ENCODE peak calls at places on chromosomes 2 and 18, in nine cellular contexts. One of them, this sample, is unnamed.

GRCh38 chr18:29154758-29155725 is 978.1 kb upstream of the CDH2 start:
- DNase-seq in HepG2: no peak
- DNase-seq in Panc1: peak; percentile 88
- DNase-seq in BJ: peak; percentile 94
- DNase-seq in neural progenitor cell: no peak
- DNase-seq in brain microvascular endothelial cell: peak; percentile 51
- DNase-seq in K562: no peak
- DNase-seq in cardiac muscle cell: no peak
- DNase-seq in H9: no peak
- DNase-seq in this sample: peak; percentile 96

GRCh38 chr2:174699993-174700766 is 64.1 kb downstream of the CHRNA1 start:
- DNase-seq in HepG2: peak; percentile 40
- DNase-seq in Panc1: no peak
- DNase-seq in BJ: no peak
- DNase-seq in neural progenitor cell: peak; percentile 49
- DNase-seq in brain microvascular endothelial cell: no peak
- DNase-seq in K562: peak; percentile 69
- DNase-seq in cardiac muscle cell: peak; percentile 57
- DNase-seq in H9: no peak
- DNase-seq in this sample: peak; percentile 48

GRCh38 chr2:98871506-98871905 is 64.5 kb downstream of the CRACDL start:
- DNase-seq in HepG2: no peak
- DNase-seq in Panc1: no peak
- DNase-seq in BJ: no peak
- DNase-seq in neural progenitor cell: no peak
- DNase-seq in brain microvascular endothelial cell: no peak
- DNase-seq in K562: no peak
- DNase-seq in cardiac muscle cell: no peak
- DNase-seq in H9: no peak
- DNase-seq in this sample: no peak

GRCh38 chr2:138536302-138536701 is 34.7 kb downstream of the SPOPL start:
- DNase-seq in HepG2: no peak
- DNase-seq in Panc1: no peak
- DNase-seq in BJ: peak; percentile 12
- DNase-seq in neural progenitor cell: peak; percentile 27
- DNase-seq in brain microvascular endothelial cell: no peak
- DNase-seq in K562: no peak
- DNase-seq in cardiac muscle cell: no peak
- DNase-seq in H9: peak; percentile 37
- DNase-seq in this sample: peak; percentile 7

GRCh38 chr2:169158874-169159273 is 89.5 kb downstream of the DHRS9 start:
- DNase-seq in HepG2: no peak
- DNase-seq in Panc1: no peak
- DNase-seq in BJ: no peak
- DNase-seq in neural progenitor cell: no peak
- DNase-seq in brain microvascular endothelial cell: no peak
- DNase-seq in K562: no peak
- DNase-seq in cardiac muscle cell: no peak
- DNase-seq in H9: no peak
- DNase-seq in this sample: no peak

GRCh38 chr18:13112982-13113381 is 105.6 kb upstream of the LDLRAD4 start:
- DNase-seq in HepG2: peak; percentile 81
- DNase-seq in Panc1: no peak
- DNase-seq in BJ: no peak
- DNase-seq in neural progenitor cell: peak; percentile 91
- DNase-seq in brain microvascular endothelial cell: peak; percentile 58
- DNase-seq in K562: peak; percentile 68
- DNase-seq in cardiac muscle cell: peak; percentile 91
- DNase-seq in H9: peak; percentile 88
- DNase-seq in this sample: peak; percentile 6

GRCh38 chr2:40033781-40034180 is 254.7 kb upstream of the THUMPD2 start:
- DNase-seq in HepG2: no peak
- DNase-seq in Panc1: no peak
- DNase-seq in BJ: no peak
- DNase-seq in neural progenitor cell: no peak
- DNase-seq in brain microvascular endothelial cell: no peak
- DNase-seq in K562: no peak
- DNase-seq in cardiac muscle cell: no peak
- DNase-seq in H9: no peak
- DNase-seq in this sample: no peak

GRCh38 chr2:177724398-177725287 is 332.1 kb downstream of the AGPS start:
- DNase-seq in HepG2: peak; percentile 47
- DNase-seq in Panc1: peak; percentile 50
- DNase-seq in BJ: no peak
- DNase-seq in neural progenitor cell: peak; percentile 80
- DNase-seq in brain microvascular endothelial cell: peak; percentile 40
- DNase-seq in K562: peak; percentile 76
- DNase-seq in cardiac muscle cell: peak; percentile 71
- DNase-seq in H9: peak; percentile 52
- DNase-seq in this sample: peak; percentile 37

GRCh38 chr2:186589733-186590537 is at the start of gene ITGAV:
- DNase-seq in HepG2: peak; percentile 93
- DNase-seq in Panc1: no peak
- DNase-seq in BJ: peak; percentile 43
- DNase-seq in neural progenitor cell: peak; percentile 94
- DNase-seq in brain microvascular endothelial cell: peak; percentile 92
- DNase-seq in K562: peak; percentile 88
- DNase-seq in cardiac muscle cell: peak; percentile 95
- DNase-seq in H9: peak; percentile 90
- DNase-seq in this sample: peak; percentile 86

GRCh38 chr2:241007880-241008710 is 9.7 kb downstream of the SNED1 start:
- DNase-seq in HepG2: no peak
- DNase-seq in Panc1: no peak
- DNase-seq in BJ: no peak
- DNase-seq in neural progenitor cell: no peak
- DNase-seq in brain microvascular endothelial cell: no peak
- DNase-seq in K562: no peak
- DNase-seq in cardiac muscle cell: no peak
- DNase-seq in H9: peak; percentile 35
- DNase-seq in this sample: no peak

GRCh38 chr2:142445542-142445941 is 314.7 kb upstream of the LRP1B start:
- DNase-seq in HepG2: no peak
- DNase-seq in Panc1: no peak
- DNase-seq in BJ: no peak
- DNase-seq in neural progenitor cell: no peak
- DNase-seq in brain microvascular endothelial cell: no peak
- DNase-seq in K562: no peak
- DNase-seq in cardiac muscle cell: no peak
- DNase-seq in H9: no peak
- DNase-seq in this sample: no peak

GRCh38 chr2:203070615-203071547 is 56.2 kb downstream of the NBEAL1 start:
- DNase-seq in HepG2: no peak
- DNase-seq in Panc1: no peak
- DNase-seq in BJ: no peak
- DNase-seq in neural progenitor cell: no peak
- DNase-seq in brain microvascular endothelial cell: no peak
- DNase-seq in K562: no peak
- DNase-seq in cardiac muscle cell: no peak
- DNase-seq in H9: no peak
- DNase-seq in this sample: no peak

GRCh38 chr2:141968377-141968920 is 162.4 kb downstream of the LRP1B start:
- DNase-seq in HepG2: no peak
- DNase-seq in Panc1: no peak
- DNase-seq in BJ: peak; percentile 29
- DNase-seq in neural progenitor cell: no peak
- DNase-seq in brain microvascular endothelial cell: no peak
- DNase-seq in K562: no peak
- DNase-seq in cardiac muscle cell: no peak
- DNase-seq in H9: no peak
- DNase-seq in this sample: no peak

GRCh38 chr2:171957061-171957460 is 34.8 kb downstream of the HAT1 start:
- DNase-seq in HepG2: peak; percentile 24
- DNase-seq in Panc1: no peak
- DNase-seq in BJ: no peak
- DNase-seq in neural progenitor cell: peak; percentile 9
- DNase-seq in brain microvascular endothelial cell: no peak
- DNase-seq in K562: no peak
- DNase-seq in cardiac muscle cell: peak; percentile 38
- DNase-seq in H9: no peak
- DNase-seq in this sample: peak; percentile 12

GRCh38 chr2:145228506-145228905 is 708.6 kb upstream of the ZEB2 start:
- DNase-seq in HepG2: no peak
- DNase-seq in Panc1: no peak
- DNase-seq in BJ: no peak
- DNase-seq in neural progenitor cell: no peak
- DNase-seq in brain microvascular endothelial cell: peak; percentile 4
- DNase-seq in K562: no peak
- DNase-seq in cardiac muscle cell: no peak
- DNase-seq in H9: no peak
- DNase-seq in this sample: peak; percentile 10

GRCh38 chr2:236745420-236746210 is 176.0 kb downstream of the ACKR3 start:
- DNase-seq in HepG2: peak; percentile 10
- DNase-seq in Panc1: no peak
- DNase-seq in BJ: peak; percentile 49
- DNase-seq in neural progenitor cell: peak; percentile 50
- DNase-seq in brain microvascular endothelial cell: peak; percentile 93
- DNase-seq in K562: no peak
- DNase-seq in cardiac muscle cell: peak; percentile 25
- DNase-seq in H9: no peak
- DNase-seq in this sample: peak; percentile 76

GRCh38 chr2:113227290-113227689 is 51.4 kb downstream of the PAX8 start:
- DNase-seq in HepG2: no peak
- DNase-seq in Panc1: no peak
- DNase-seq in BJ: no peak
- DNase-seq in neural progenitor cell: no peak
- DNase-seq in brain microvascular endothelial cell: no peak
- DNase-seq in K562: no peak
- DNase-seq in cardiac muscle cell: no peak
- DNase-seq in H9: no peak
- DNase-seq in this sample: no peak

GRCh38 chr2:44964704-44965343 is 23.3 kb downstream of the SIX3 start:
- DNase-seq in HepG2: no peak
- DNase-seq in Panc1: no peak
- DNase-seq in BJ: no peak
- DNase-seq in neural progenitor cell: peak; percentile 90
- DNase-seq in brain microvascular endothelial cell: no peak
- DNase-seq in K562: peak; percentile 32
- DNase-seq in cardiac muscle cell: no peak
- DNase-seq in H9: peak; percentile 74
- DNase-seq in this sample: no peak

GRCh38 chr2:199404841-199405240 is 52.9 kb downstream of the SATB2 start:
- DNase-seq in HepG2: no peak
- DNase-seq in Panc1: no peak
- DNase-seq in BJ: no peak
- DNase-seq in neural progenitor cell: no peak
- DNase-seq in brain microvascular endothelial cell: no peak
- DNase-seq in K562: no peak
- DNase-seq in cardiac muscle cell: no peak
- DNase-seq in H9: no peak
- DNase-seq in this sample: peak; percentile 56

DNA sequence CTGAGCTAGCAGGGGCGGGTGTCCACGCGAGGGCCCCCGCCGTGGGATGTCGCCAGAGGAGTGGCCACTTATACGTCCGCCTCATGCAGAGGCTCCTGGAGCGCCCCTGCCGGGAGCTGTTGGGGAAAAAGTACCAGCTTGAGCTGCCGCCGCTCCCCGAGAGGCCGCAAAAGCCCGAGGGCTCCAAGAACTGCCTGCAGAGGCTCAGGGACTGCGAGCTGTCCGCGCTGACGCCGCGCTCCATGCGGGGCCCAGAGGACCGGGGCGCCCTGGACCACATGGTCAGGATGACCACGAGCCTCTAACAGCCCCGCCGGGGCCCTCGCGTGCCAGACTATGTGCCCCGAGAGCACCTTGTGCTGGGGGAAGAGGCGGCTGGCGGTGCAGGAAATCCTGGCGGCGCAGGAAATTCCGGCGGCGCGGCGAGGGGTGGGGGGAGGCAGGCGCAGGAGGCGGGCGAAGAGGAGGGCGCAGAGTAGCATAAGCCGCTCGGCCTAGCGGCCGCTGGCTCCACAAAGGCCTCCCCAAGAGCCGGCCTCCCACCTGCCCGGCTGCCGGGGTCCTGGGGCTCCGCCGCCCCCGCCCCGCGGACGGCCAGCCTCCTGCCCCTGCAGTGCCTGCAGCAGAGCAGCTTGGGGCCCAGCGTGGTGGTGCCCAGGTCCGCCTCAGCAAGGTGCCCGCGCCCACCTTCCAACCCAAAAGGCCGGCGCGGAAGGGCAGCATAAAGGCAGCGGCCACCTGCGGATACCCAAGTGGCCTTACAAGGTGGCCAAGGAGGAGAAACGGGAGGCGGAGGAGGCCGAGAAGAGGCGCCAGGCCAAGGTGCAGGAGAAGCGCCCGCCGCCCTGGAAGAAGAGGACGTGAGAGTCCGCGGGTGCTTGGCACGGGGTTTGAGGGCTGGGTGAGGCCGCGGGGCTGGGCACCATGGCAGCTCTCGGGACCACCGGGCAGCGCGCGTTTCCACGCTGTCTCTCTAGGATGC is 42.1 kb upstream of the TRIM43B start:
- DNase-seq in HepG2: no peak
- DNase-seq in Panc1: no peak
- DNase-seq in BJ: peak; percentile 16
- DNase-seq in neural progenitor cell: no peak
- DNase-seq in brain microvascular endothelial cell: peak; percentile 63
- DNase-seq in K562: no peak
- DNase-seq in cardiac muscle cell: no peak
- DNase-seq in H9: no peak
- DNase-seq in this sample: peak; percentile 71
- TF ChIP-seq CTCF in HepG2: no peak
- TF ChIP-seq CTCF in Panc1: peak; percentile 42
- TF ChIP-seq CTCF in BJ: peak; percentile 51
- TF ChIP-seq CTCF in neural progenitor cell: no peak
- TF ChIP-seq CTCF in brain microvascular endothelial cell: peak; percentile 59
- TF ChIP-seq CTCF in K562: no peak
- TF ChIP-seq CTCF in cardiac muscle cell: peak; percentile 37
- TF ChIP-seq CTCF in H9: no peak
- TF ChIP-seq CTCF in this sample: peak; percentile 66

GRCh38 chr18:46019956-46020355 is 52.1 kb downstream of the PSTPIP2 start:
- DNase-seq in HepG2: no peak
- DNase-seq in Panc1: no peak
- DNase-seq in BJ: no peak
- DNase-seq in neural progenitor cell: no peak
- DNase-seq in brain microvascular endothelial cell: no peak
- DNase-seq in K562: no peak
- DNase-seq in cardiac muscle cell: no peak
- DNase-seq in H9: no peak
- DNase-seq in this sample: no peak
- TF ChIP-seq CTCF in HepG2: no peak
- TF ChIP-seq CTCF in Panc1: no peak
- TF ChIP-seq CTCF in BJ: no peak
- TF ChIP-seq CTCF in neural progenitor cell: no peak
- TF ChIP-seq CTCF in brain microvascular endothelial cell: no peak
- TF ChIP-seq CTCF in K562: no peak
- TF ChIP-seq CTCF in cardiac muscle cell: no peak
- TF ChIP-seq CTCF in H9: no peak
- TF ChIP-seq CTCF in this sample: no peak

GRCh38 chr2:143965493-143966164 is 554.3 kb downstream of the ZEB2 start:
- DNase-seq in HepG2: no peak
- DNase-seq in Panc1: no peak
- DNase-seq in BJ: no peak
- DNase-seq in neural progenitor cell: no peak
- DNase-seq in brain microvascular endothelial cell: no peak
- DNase-seq in K562: no peak
- DNase-seq in cardiac muscle cell: no peak
- DNase-seq in H9: no peak
- DNase-seq in this sample: no peak
- TF ChIP-seq CTCF in HepG2: no peak
- TF ChIP-seq CTCF in Panc1: no peak
- TF ChIP-seq CTCF in BJ: no peak
- TF ChIP-seq CTCF in neural progenitor cell: no peak
- TF ChIP-seq CTCF in brain microvascular endothelial cell: no peak
- TF ChIP-seq CTCF in K562: no peak
- TF ChIP-seq CTCF in cardiac muscle cell: no peak
- TF ChIP-seq CTCF in H9: no peak
- TF ChIP-seq CTCF in this sample: no peak

GRCh38 chr2:95053543-95053942 is 28.0 kb downstream of the MAL start:
- DNase-seq in HepG2: peak; percentile 33
- DNase-seq in Panc1: no peak
- DNase-seq in BJ: no peak
- DNase-seq in neural progenitor cell: no peak
- DNase-seq in brain microvascular endothelial cell: no peak
- DNase-seq in K562: no peak
- DNase-seq in cardiac muscle cell: no peak
- DNase-seq in H9: peak; percentile 58
- DNase-seq in this sample: no peak
- TF ChIP-seq CTCF in HepG2: peak; percentile 57
- TF ChIP-seq CTCF in Panc1: no peak
- TF ChIP-seq CTCF in BJ: no peak
- TF ChIP-seq CTCF in neural progenitor cell: no peak
- TF ChIP-seq CTCF in brain microvascular endothelial cell: no peak
- TF ChIP-seq CTCF in K562: peak; percentile 54
- TF ChIP-seq CTCF in cardiac muscle cell: no peak
- TF ChIP-seq CTCF in H9: peak; percentile 70
- TF ChIP-seq CTCF in this sample: peak; percentile 26